ENCODE peak calls at places on chromosomes 7 and 10, in nine cellular contexts. One of them, this sample, is unnamed.

GRCh38 chr10:7541137-7542087 is 125.4 kb downstream of the ITIH5 start:
- DNase-seq in naive thymus-derived CD8-positive, alpha-beta T cell: no peak
- DNase-seq in NCI-H1092 treated with DMSO at 0.1 percent for 48 hours: no peak
- DNase-seq in stomach: no peak
- DNase-seq in SHP77: no peak
- DNase-seq in AML-193: no peak
- DNase-seq in fibroblast of mammary gland: peak
- DNase-seq in prostate gland: no peak
- DNase-seq in amniotic stem cell: no peak
- DNase-seq in this sample: no peak

GRCh38 chr7:43392638-43393037 is 190.3 kb upstream of the STK17A start:
- DNase-seq in stomach: no peak
- DNase-seq in SHP77: no peak
- DNase-seq in NCI-H1092 treated with DMSO at 0.1 percent for 48 hours: no peak
- DNase-seq in naive thymus-derived CD8-positive, alpha-beta T cell: no peak
- DNase-seq in fibroblast of mammary gland: no peak
- DNase-seq in amniotic stem cell: no peak
- DNase-seq in prostate gland: no peak
- DNase-seq in AML-193: no peak
- DNase-seq in this sample: no peak

GRCh38 chr7:107147464-107148214 is 21.2 kb upstream of the HBP1 start:
- DNase-seq in stomach: no peak
- DNase-seq in amniotic stem cell: no peak
- DNase-seq in naive thymus-derived CD8-positive, alpha-beta T cell: peak
- DNase-seq in fibroblast of mammary gland: peak
- DNase-seq in NCI-H1092 treated with DMSO at 0.1 percent for 48 hours: peak
- DNase-seq in prostate gland: no peak
- DNase-seq in SHP77: peak
- DNase-seq in AML-193: peak
- DNase-seq in this sample: no peak

GRCh38 chr10:12207114-12207513 is 11.1 kb downstream of the CDC123 start:
- DNase-seq in fibroblast of mammary gland: no peak
- DNase-seq in prostate gland: no peak
- DNase-seq in amniotic stem cell: no peak
- DNase-seq in NCI-H1092 treated with DMSO at 0.1 percent for 48 hours: no peak
- DNase-seq in AML-193: no peak
- DNase-seq in SHP77: no peak
- DNase-seq in stomach: no peak
- DNase-seq in naive thymus-derived CD8-positive, alpha-beta T cell: no peak
- DNase-seq in this sample: no peak

GRCh38 chr7:80681272-80681885 is 42.9 kb downstream of the CD36 start:
- DNase-seq in AML-193: peak
- DNase-seq in stomach: no peak
- DNase-seq in prostate gland: no peak
- DNase-seq in fibroblast of mammary gland: peak
- DNase-seq in naive thymus-derived CD8-positive, alpha-beta T cell: no peak
- DNase-seq in SHP77: peak
- DNase-seq in NCI-H1092 treated with DMSO at 0.1 percent for 48 hours: peak
- DNase-seq in amniotic stem cell: peak
- DNase-seq in this sample: no peak

GRCh38 chr10:99375444-99375843 is 46.3 kb downstream of the CNNM1 start:
- DNase-seq in stomach: no peak
- DNase-seq in amniotic stem cell: no peak
- DNase-seq in NCI-H1092 treated with DMSO at 0.1 percent for 48 hours: no peak
- DNase-seq in SHP77: no peak
- DNase-seq in fibroblast of mammary gland: no peak
- DNase-seq in prostate gland: no peak
- DNase-seq in AML-193: no peak
- DNase-seq in naive thymus-derived CD8-positive, alpha-beta T cell: no peak
- DNase-seq in this sample: no peak

GRCh38 chr7:5584821-5585220 is 161.2 kb upstream of the TNRC18 start:
- DNase-seq in amniotic stem cell: no peak
- DNase-seq in stomach: no peak
- DNase-seq in prostate gland: no peak
- DNase-seq in fibroblast of mammary gland: no peak
- DNase-seq in SHP77: no peak
- DNase-seq in NCI-H1092 treated with DMSO at 0.1 percent for 48 hours: no peak
- DNase-seq in AML-193: no peak
- DNase-seq in naive thymus-derived CD8-positive, alpha-beta T cell: no peak
- DNase-seq in this sample: no peak

GRCh38 chr7:591856-592628 is 72.4 kb upstream of the PDGFA start:
- DNase-seq in SHP77: no peak
- DNase-seq in NCI-H1092 treated with DMSO at 0.1 percent for 48 hours: no peak
- DNase-seq in fibroblast of mammary gland: no peak
- DNase-seq in AML-193: no peak
- DNase-seq in prostate gland: no peak
- DNase-seq in naive thymus-derived CD8-positive, alpha-beta T cell: no peak
- DNase-seq in amniotic stem cell: no peak
- DNase-seq in stomach: no peak
- DNase-seq in this sample: no peak

GRCh38 chr7:28988818-28989595 is 30.9 kb upstream of the TRIL start:
- DNase-seq in stomach: no peak
- DNase-seq in naive thymus-derived CD8-positive, alpha-beta T cell: no peak
- DNase-seq in NCI-H1092 treated with DMSO at 0.1 percent for 48 hours: no peak
- DNase-seq in prostate gland: no peak
- DNase-seq in SHP77: no peak
- DNase-seq in AML-193: no peak
- DNase-seq in fibroblast of mammary gland: peak
- DNase-seq in amniotic stem cell: peak
- DNase-seq in this sample: no peak

GRCh38 chr10:13371879-13372470 is 23.9 kb upstream of the SEPHS1 start:
- DNase-seq in fibroblast of mammary gland: peak
- DNase-seq in SHP77: peak
- DNase-seq in amniotic stem cell: no peak
- DNase-seq in stomach: peak
- DNase-seq in prostate gland: peak
- DNase-seq in NCI-H1092 treated with DMSO at 0.1 percent for 48 hours: peak
- DNase-seq in naive thymus-derived CD8-positive, alpha-beta T cell: peak
- DNase-seq in AML-193: peak
- DNase-seq in this sample: peak

GRCh38 chr7:136009488-136010079 is 32.4 kb upstream of the MTPN start:
- DNase-seq in prostate gland: peak
- DNase-seq in naive thymus-derived CD8-positive, alpha-beta T cell: peak
- DNase-seq in NCI-H1092 treated with DMSO at 0.1 percent for 48 hours: peak
- DNase-seq in fibroblast of mammary gland: peak
- DNase-seq in SHP77: peak
- DNase-seq in stomach: no peak
- DNase-seq in amniotic stem cell: peak
- DNase-seq in AML-193: peak
- DNase-seq in this sample: no peak

GRCh38 chr7:22499044-22499443 is 944 bp downstream of the STEAP1B start:
- DNase-seq in NCI-H1092 treated with DMSO at 0.1 percent for 48 hours: no peak
- DNase-seq in SHP77: no peak
- DNase-seq in naive thymus-derived CD8-positive, alpha-beta T cell: no peak
- DNase-seq in fibroblast of mammary gland: peak
- DNase-seq in AML-193: no peak
- DNase-seq in prostate gland: no peak
- DNase-seq in stomach: no peak
- DNase-seq in amniotic stem cell: no peak
- DNase-seq in this sample: no peak

GRCh38 chr10:117461766-117462423 is 80.7 kb upstream of the EMX2 start:
- DNase-seq in SHP77: no peak
- DNase-seq in prostate gland: peak
- DNase-seq in fibroblast of mammary gland: peak
- DNase-seq in AML-193: no peak
- DNase-seq in stomach: no peak
- DNase-seq in amniotic stem cell: no peak
- DNase-seq in NCI-H1092 treated with DMSO at 0.1 percent for 48 hours: no peak
- DNase-seq in naive thymus-derived CD8-positive, alpha-beta T cell: no peak
- DNase-seq in this sample: no peak

GRCh38 chr7:44403775-44404174 is 78.4 kb upstream of the CAMK2B start:
- DNase-seq in stomach: no peak
- DNase-seq in SHP77: no peak
- DNase-seq in AML-193: no peak
- DNase-seq in NCI-H1092 treated with DMSO at 0.1 percent for 48 hours: no peak
- DNase-seq in naive thymus-derived CD8-positive, alpha-beta T cell: no peak
- DNase-seq in fibroblast of mammary gland: no peak
- DNase-seq in amniotic stem cell: no peak
- DNase-seq in prostate gland: no peak
- DNase-seq in this sample: no peak

This sample was measured in brain pericyte.